ENCODE peak calls at places on chromosomes 11 and 22, in ten cellular contexts. I is cardiac fibroblast, L is MCF 10A, J is tibial nerve, N is psoas muscle, P is RWPE1, E is mammary epithelial cell, U is endodermal cell, X is GM12878, O is heart right ventricle. Y is an unnamed sample.

GRCh38 chr22:27105142-27106025 is 448.0 kb downstream of the MIAT start:
- DNase-seq in I (peak; percentile 91), L (peak; percentile 85), J (peak; percentile 67), N (peak; percentile 76), P (no peak), E (no peak), U (no peak), X (no peak), O (peak; percentile 66), Y (no peak)

GRCh38 chr11:100875521-100875869 is 188.4 kb downstream of the ARHGAP42 start:
- DNase-seq in I (no peak), L (no peak), J (no peak), N (no peak), P (no peak), E (no peak), U (no peak), X (no peak), O (no peak), Y (no peak)

GRCh38 chr11:83200035-83200434 is 6.5 kb downstream of the ANKRD42 start:
- DNase-seq in I (no peak), L (no peak), J (no peak), N (no peak), P (no peak), E (no peak), U (no peak), X (no peak), O (no peak), Y (no peak)

GRCh38 chr11:82308979-82309378 is 424.7 kb downstream of the FAM181B start:
- DNase-seq in I (no peak), L (no peak), J (no peak), N (no peak), P (no peak), E (no peak), U (no peak), X (no peak), O (no peak), Y (no peak)

GRCh38 chr22:29457730-29458129 is 19.3 kb downstream of the RFPL1 start:
- DNase-seq in I (peak; percentile 43), L (peak; percentile 62), J (no peak), N (no peak), P (peak; percentile 45), E (peak; percentile 33), U (peak; percentile 90), X (peak; percentile 21), O (no peak), Y (no peak)

GRCh38 chr11:34960277-34960676 is 43.9 kb downstream of the PDHX start:
- DNase-seq in I (no peak), L (peak; percentile 7), J (peak; percentile 35), N (no peak), P (no peak), E (no peak), U (no peak), X (no peak), O (peak; percentile 12), Y (no peak)

GRCh38 chr11:69127091-69127850 is 28.5 kb upstream of the SMIM38 start:
- DNase-seq in I (no peak), L (no peak), J (no peak), N (no peak), P (no peak), E (no peak), U (no peak), X (no peak), O (peak; percentile 46), Y (no peak)

GRCh38 chr11:66665369-66665768 is 12.3 kb downstream of the RBM4B start:
- DNase-seq in I (no peak), L (no peak), J (no peak), N (no peak), P (no peak), E (no peak), U (no peak), X (no peak), O (no peak), Y (peak; percentile 39)

GRCh38 chr11:62605467-62605866 is 3.8 kb upstream of the MTA2 start:
- DNase-seq in I (no peak), L (no peak), J (no peak), N (no peak), P (no peak), E (no peak), U (no peak), X (no peak), O (no peak), Y (no peak)

GRCh38 chr22:36726007-36726380 is 22.4 kb upstream of the CACNG2 start:
- DNase-seq in I (no peak), L (no peak), J (no peak), N (no peak), P (no peak), E (no peak), U (peak; percentile 15), X (no peak), O (no peak), Y (peak; percentile 49)

GRCh38 chr22:46528121-46528610 is 9.3 kb downstream of the CELSR1 start:
- DNase-seq in I (peak; percentile 72), L (peak; percentile 98), J (no peak), N (no peak), P (peak; percentile 83), E (peak; percentile 96), U (peak; percentile 62), X (no peak), O (no peak), Y (no peak)

GRCh38 chr11:67344264-67344663 is 9.1 kb downstream of the POLD4 start:
- DNase-seq in I (no peak), L (no peak), J (no peak), N (no peak), P (no peak), E (no peak), U (no peak), X (no peak), O (no peak), Y (no peak)

GRCh38 chr11:118789501-118790356 is 1.2 kb downstream of the DDX6 start:
- DNase-seq in I (peak; percentile 31), L (peak; percentile 34), J (peak; percentile 43), N (no peak), P (peak; percentile 23), E (peak; percentile 26), U (peak; percentile 82), X (peak; percentile 19), O (no peak), Y (no peak)

GRCh38 chr11:5304046-5304445 is 2.3 kb upstream of the OR51B4 start:
- DNase-seq in I (no peak), L (no peak), J (no peak), N (no peak), P (no peak), E (no peak), U (no peak), X (no peak), O (no peak), Y (no peak)

GRCh38 chr22:33909075-33909458 is 11.2 kb downstream of the LARGE1 start:
- DNase-seq in I (peak; percentile 70), L (no peak), J (no peak), N (no peak), P (no peak), E (no peak), U (no peak), X (no peak), O (peak; percentile 35), Y (no peak)

GRCh38 chr22:38861927-38862326 is 10.1 kb downstream of the CBX6 start:
- DNase-seq in I (no peak), L (no peak), J (no peak), N (no peak), P (no peak), E (no peak), U (no peak), X (no peak), O (no peak), Y (no peak)
- TF ChIP-seq CTCF in I (no peak), L (no peak), J (no peak), N (no peak), P (no peak), E (no peak), U (peak; percentile 6), X (no peak), O (no peak), Y (no peak)

DNA sequence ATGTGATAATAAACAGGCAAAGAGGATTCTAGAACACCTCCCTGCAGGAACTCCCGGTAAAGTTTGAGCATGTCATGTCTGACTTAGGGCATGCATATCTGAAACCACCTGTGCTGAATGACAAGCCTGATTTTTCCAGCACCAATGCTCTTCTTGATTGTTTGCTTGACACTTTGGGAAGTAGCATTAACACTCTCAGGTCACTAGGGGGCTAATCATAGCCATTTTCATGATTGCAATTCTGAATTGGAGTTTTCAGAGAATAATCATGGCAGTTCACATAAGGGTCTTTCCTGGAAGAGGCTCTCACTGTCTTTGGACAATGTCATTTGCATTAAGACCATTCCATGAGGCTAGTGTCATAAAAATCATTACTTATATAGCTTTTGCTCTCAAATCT is 234.4 kb upstream of the MTNR1B start:
- DNase-seq in I (no peak), L (peak; percentile 30), J (no peak), N (no peak), P (peak; percentile 12), E (no peak), U (no peak), X (no peak), O (no peak), Y (no peak)
- TF ChIP-seq CTCF in I (peak; percentile 19), L (peak; percentile 46), J (no peak), N (no peak), P (peak; percentile 13), E (peak; percentile 55), U (peak; percentile 78), X (peak; percentile 33), O (peak; percentile 36), Y (peak; percentile 63)

DNA sequence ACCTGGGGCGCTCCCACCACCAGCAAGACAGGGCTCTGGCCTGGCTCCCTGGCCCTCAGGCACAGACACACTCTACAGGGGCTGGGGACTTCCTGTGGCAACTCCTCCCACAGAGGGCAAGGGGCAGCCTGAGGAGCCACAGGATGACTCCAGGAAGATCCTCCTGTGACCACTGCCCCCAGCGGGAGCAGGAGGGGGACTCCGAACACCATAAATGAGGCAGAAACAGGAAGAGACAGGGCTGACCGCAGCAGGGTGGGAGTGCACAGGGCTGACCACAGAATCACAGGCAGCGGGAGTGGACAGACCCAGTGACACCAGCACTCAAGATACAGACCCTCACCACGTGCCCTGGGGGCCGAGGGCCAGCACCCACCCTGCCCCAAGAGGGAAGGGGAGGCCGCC is 10.8 kb downstream of the ARAP1 start:
- DNase-seq in I (no peak), L (peak; percentile 37), J (no peak), N (peak; percentile 42), P (peak; percentile 60), E (no peak), U (no peak), X (no peak), O (no peak), Y (no peak)
- TF ChIP-seq CTCF in I (no peak), L (no peak), J (no peak), N (no peak), P (no peak), E (no peak), U (peak; percentile 43), X (no peak), O (no peak), Y (no peak)

GRCh38 chr11:115984228-115984627 is 480.0 kb upstream of the CADM1 start:
- DNase-seq in I (no peak), L (no peak), J (no peak), N (no peak), P (no peak), E (no peak), U (no peak), X (no peak), O (no peak), Y (no peak)

GRCh38 chr11:115985896-115986295 is 481.7 kb upstream of the CADM1 start:
- DNase-seq in I (no peak), L (no peak), J (no peak), N (no peak), P (no peak), E (peak; percentile 9), U (no peak), X (no peak), O (no peak), Y (no peak)

GRCh38 chr11:115993613-115994012 is 489.4 kb upstream of the CADM1 start:
- DNase-seq in I (no peak), L (no peak), J (no peak), N (no peak), P (no peak), E (no peak), U (no peak), X (no peak), O (no peak), Y (no peak)

GRCh38 chr11:115990004-115990447 is 485.8 kb upstream of the CADM1 start:
- DNase-seq in I (no peak), L (no peak), J (no peak), N (no peak), P (no peak), E (no peak), U (peak; percentile 89), X (no peak), O (peak; percentile 16), Y (no peak)
- TF ChIP-seq CTCF in I (peak; percentile 37), L (no peak), J (peak; percentile 47), N (peak; percentile 45), P (no peak), E (peak; percentile 54), U (peak; percentile 97), X (peak; percentile 81), O (peak; percentile 76), Y (peak; percentile 79)